ENCODE peak calls at places on chromosomes 2 and 18, in seven cellular contexts. F, W, B, I, Z, T and E are unnamed samples.

GRCh38 chr18:11850821-11851155 is 425 bp upstream of the CHMP1B start:
- DNase-seq in F (no peak), W (no peak), B (peak; percentile 38), I (no peak), Z (no peak), T (no peak), E (no peak)

GRCh38 chr2:190858817-190859216 is 21.8 kb upstream of the GLS start:
- DNase-seq in F (no peak), W (peak; percentile 94), B (no peak), I (no peak), Z (no peak), T (peak; percentile 84), E (no peak)

GRCh38 chr2:5077479-5078089 is 614.6 kb upstream of the SOX11 start:
- DNase-seq in F (no peak), W (peak; percentile 6), B (no peak), I (no peak), Z (no peak), T (peak; percentile 1), E (no peak)

GRCh38 chr18:28208712-28209265 is 31.9 kb upstream of the CDH2 start:
- DNase-seq in F (no peak), W (no peak), B (no peak), I (no peak), Z (no peak), T (no peak), E (no peak)

GRCh38 chr2:104434363-104434792 is 419.5 kb upstream of the POU3F3 start:
- DNase-seq in F (peak; percentile 15), W (peak; percentile 51), B (peak; percentile 26), I (peak; percentile 31), Z (no peak), T (no peak), E (peak; percentile 21)

GRCh38 chr2:221572821-221573429 is 821 bp upstream of the EPHA4 start:
- DNase-seq in F (peak; percentile 29), W (peak; percentile 71), B (peak; percentile 52), I (peak; percentile 43), Z (no peak), T (peak; percentile 65), E (peak; percentile 61)

GRCh38 chr2:3115301-3116042 is 262.1 kb downstream of the EIPR1 start:
- DNase-seq in F (no peak), W (no peak), B (no peak), I (no peak), Z (no peak), T (no peak), E (no peak)

GRCh38 chr2:165627463-165627862 is 158.0 kb downstream of the CSRNP3 start:
- DNase-seq in F (no peak), W (peak; percentile 84), B (no peak), I (no peak), Z (no peak), T (peak; percentile 46), E (no peak)

GRCh38 chr2:218043701-218044109 is 25.3 kb upstream of the RUFY4 start:
- DNase-seq in F (no peak), W (no peak), B (no peak), I (no peak), Z (no peak), T (no peak), E (no peak)

GRCh38 chr18:76462326-76462694 is 32.7 kb downstream of the ZNF516 start:
- DNase-seq in F (no peak), W (no peak), B (no peak), I (no peak), Z (no peak), T (no peak), E (no peak)

GRCh38 chr2:111251711-111252110 is 131.0 kb downstream of the BCL2L11 start:
- DNase-seq in F (no peak), W (no peak), B (no peak), I (no peak), Z (no peak), T (no peak), E (no peak)

GRCh38 chr2:197707316-197708213 is 2.4 kb downstream of the MARS2 start:
- DNase-seq in F (no peak), W (peak; percentile 53), B (peak; percentile 25), I (no peak), Z (no peak), T (peak; percentile 76), E (no peak)

GRCh38 chr2:219624565-219624964 is 2.9 kb upstream of the SLC4A3 start:
- DNase-seq in F (no peak), W (no peak), B (no peak), I (no peak), Z (no peak), T (no peak), E (no peak)

GRCh38 chr2:159137511-159138101 is 148.9 kb downstream of the WDSUB1 start:
- DNase-seq in F (no peak), W (no peak), B (no peak), I (no peak), Z (no peak), T (no peak), E (no peak)

GRCh38 chr2:152920846-152921245 is 202.4 kb downstream of the ARL6IP6 start:
- DNase-seq in F (no peak), W (peak; percentile 2), B (no peak), I (no peak), Z (no peak), T (no peak), E (no peak)

GRCh38 chr18:1914489-1914888 is 656.8 kb downstream of the METTL4 start:
- DNase-seq in F (no peak), W (peak; percentile 9), B (peak; percentile 6), I (no peak), Z (no peak), T (peak; percentile 1), E (no peak)

GRCh38 chr2:201070966-201071304 is 536 bp downstream of the HYCC2 start:
- DNase-seq in F (no peak), W (peak; percentile 10), B (no peak), I (no peak), Z (no peak), T (peak; percentile 16), E (peak; percentile 25)

GRCh38 chr2:180983468-180984388 is 3.3 kb downstream of the UBE2E3 start:
- DNase-seq in F (peak; percentile 16), W (peak; percentile 68), B (peak; percentile 37), I (peak; percentile 20), Z (no peak), T (peak; percentile 74), E (peak; percentile 43)

GRCh38 chr2:74578476-74578875 is 24.0 kb downstream of the DOK1 start:
- DNase-seq in F (no peak), W (no peak), B (no peak), I (no peak), Z (no peak), T (no peak), E (no peak)

GRCh38 chr18:3649559-3650426 is 199.8 kb downstream of the TGIF1 start:
- DNase-seq in F (no peak), W (peak; percentile 86), B (no peak), I (no peak), Z (peak; percentile 68), T (peak; percentile 68), E (no peak)

GRCh38 chr2:180359522-180360282 is 352.6 kb upstream of the CWC22 start:
- DNase-seq in F (no peak), W (no peak), B (no peak), I (peak; percentile 20), Z (no peak), T (no peak), E (peak; percentile 21)

GRCh38 chr2:237351796-237352195 is 62.2 kb downstream of the COL6A3 start:
- DNase-seq in F (no peak), W (no peak), B (no peak), I (no peak), Z (no peak), T (no peak), E (no peak)

GRCh38 chr2:237352279-237352845 is 61.6 kb downstream of the COL6A3 start:
- DNase-seq in F (no peak), W (no peak), B (no peak), I (no peak), Z (no peak), T (peak; percentile 39), E (no peak)

GRCh38 chr2:237355726-237356125 is 58.2 kb downstream of the COL6A3 start:
- DNase-seq in F (no peak), W (no peak), B (no peak), I (no peak), Z (no peak), T (no peak), E (no peak)

GRCh38 chr2:237353207-237353606 is 60.8 kb downstream of the COL6A3 start:
- DNase-seq in F (no peak), W (no peak), B (no peak), I (no peak), Z (no peak), T (no peak), E (no peak)

DNA sequence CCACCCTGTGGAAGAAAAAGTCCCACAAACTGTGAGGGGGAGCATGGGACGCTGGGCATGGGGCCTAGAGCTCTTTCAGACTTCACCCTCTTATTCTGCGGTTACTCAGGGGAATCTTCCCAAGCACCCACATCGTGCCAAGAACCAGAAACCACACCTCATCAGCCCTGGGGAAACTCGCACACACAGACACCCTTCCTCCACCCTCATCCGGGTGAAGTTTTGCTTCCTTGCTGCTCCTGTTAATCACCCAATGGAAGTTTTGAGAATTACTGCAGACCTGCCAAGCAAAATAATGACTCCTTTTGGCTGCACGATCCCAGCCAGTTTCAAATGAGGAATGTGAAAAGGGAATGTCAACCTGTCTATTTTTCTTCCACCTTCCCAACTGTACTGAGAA is 59.0 kb downstream of the COL6A3 start:
- DNase-seq in F (no peak), W (peak; percentile 98), B (no peak), I (no peak), Z (no peak), T (peak; percentile 33), E (no peak)
- TF ChIP-seq CTCF in F (no peak), W (no peak), B (no peak), I (no peak), Z (no peak), T (no peak), E (no peak)

DNA sequence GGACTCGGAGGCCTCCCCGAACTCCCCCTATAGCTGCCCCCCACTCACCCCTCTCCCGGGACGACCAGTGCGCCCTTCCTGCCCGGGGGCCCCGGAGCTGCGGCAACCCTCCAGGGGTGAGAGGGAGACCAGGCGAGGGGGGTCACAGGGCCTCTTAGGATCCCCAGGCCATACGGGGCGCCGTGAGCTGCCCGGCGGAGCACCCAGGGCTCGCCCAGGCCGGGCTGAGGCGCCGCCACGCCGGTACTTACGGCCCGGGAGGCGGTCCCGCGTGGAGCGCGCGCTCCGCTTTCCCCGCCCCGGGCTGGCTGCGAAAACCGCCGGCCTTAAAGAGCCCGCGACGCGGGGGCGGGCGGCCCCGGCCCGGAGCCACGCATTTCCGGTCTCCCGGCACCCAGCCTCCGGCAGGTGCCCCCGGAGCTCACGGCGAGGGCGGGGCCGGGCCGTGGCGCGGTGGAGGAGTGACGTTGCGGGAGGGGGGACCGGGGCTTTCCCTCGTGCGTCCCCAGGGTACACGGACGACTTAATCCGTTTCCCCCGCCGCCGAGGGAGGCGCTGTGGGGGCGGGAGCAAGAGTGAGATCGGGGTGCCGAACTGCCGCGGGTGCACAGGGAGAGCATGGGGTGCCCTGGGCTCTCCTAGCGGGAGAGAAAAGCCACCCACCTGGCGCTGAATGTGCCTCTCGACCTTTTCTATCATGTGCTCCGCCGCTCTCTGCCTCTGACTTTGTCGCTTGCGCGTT is at the start of gene METTL21A:
- DNase-seq in F (peak; percentile 90), W (peak; percentile 85), B (peak; percentile 98), I (peak; percentile 90), Z (peak; percentile 88), T (peak; percentile 96), E (peak; percentile 94)
- TF ChIP-seq CTCF in F (peak; percentile 49), W (peak; percentile 40), B (peak; percentile 64), I (no peak), Z (peak; percentile 49), T (peak; percentile 47), E (peak; percentile 27)

GRCh38 chr2:28175028-28175427 is 217.6 kb upstream of the FOSL2 start:
- DNase-seq in F (no peak), W (no peak), B (no peak), I (no peak), Z (no peak), T (no peak), E (no peak)
- TF ChIP-seq CTCF in F (no peak), W (no peak), B (no peak), I (no peak), Z (no peak), T (no peak), E (no peak)

GRCh38 chr2:213167559-213167958 is 16.1 kb upstream of the IKZF2 start:
- DNase-seq in F (no peak), W (no peak), B (no peak), I (no peak), Z (no peak), T (peak; percentile 22), E (no peak)
- TF ChIP-seq CTCF in F (no peak), W (no peak), B (no peak), I (no peak), Z (no peak), T (no peak), E (no peak)